ENCODE peak calls at places on chromosomes 1 and 21, in five cellular contexts. One of them, this sample, is unnamed.

GRCh38 chr21:36747815-36748381 is 49.0 kb downstream of the SIM2 start:
- DNase-seq in psoas muscle: peak
- DNase-seq in endodermal cell: peak
- DNase-seq in lung: no peak
- DNase-seq in kidney: no peak
- DNase-seq in this sample: no peak

GRCh38 chr1:41919764-41920397 is 1.2 kb upstream of the HIVEP3 start:
- DNase-seq in kidney: peak
- DNase-seq in psoas muscle: peak
- DNase-seq in lung: no peak
- DNase-seq in endodermal cell: peak
- DNase-seq in this sample: no peak

GRCh38 chr21:44628707-44629391 is 2.0 kb downstream of the KRTAP10-9 start:
- DNase-seq in kidney: no peak
- DNase-seq in psoas muscle: no peak
- DNase-seq in lung: no peak
- DNase-seq in endodermal cell: peak
- DNase-seq in this sample: peak

GRCh38 chr1:5742032-5742431 is 250.2 kb downstream of the NPHP4 start:
- DNase-seq in endodermal cell: no peak
- DNase-seq in lung: no peak
- DNase-seq in psoas muscle: no peak
- DNase-seq in kidney: peak
- DNase-seq in this sample: no peak

GRCh38 chr1:168664069-168664834 is 64.8 kb downstream of the DPT start:
- DNase-seq in endodermal cell: no peak
- DNase-seq in lung: no peak
- DNase-seq in psoas muscle: no peak
- DNase-seq in kidney: no peak
- DNase-seq in this sample: no peak

GRCh38 chr21:44513389-44514217 is 26.4 kb downstream of the KRTAP10-1 start:
- DNase-seq in psoas muscle: no peak
- DNase-seq in lung: no peak
- DNase-seq in kidney: peak
- DNase-seq in endodermal cell: no peak
- DNase-seq in this sample: no peak

GRCh38 chr1:42777860-42778259 is 6.9 kb upstream of the TMEM269 start:
- DNase-seq in endodermal cell: peak
- DNase-seq in kidney: no peak
- DNase-seq in lung: no peak
- DNase-seq in psoas muscle: no peak
- DNase-seq in this sample: no peak

GRCh38 chr1:226820935-226821718 is 49.3 kb upstream of the PSEN2 start:
- DNase-seq in psoas muscle: peak
- DNase-seq in endodermal cell: no peak
- DNase-seq in kidney: peak
- DNase-seq in lung: peak
- DNase-seq in this sample: peak

GRCh38 chr1:198156111-198156744 is 570 bp upstream of the NEK7 start:
- DNase-seq in kidney: no peak
- DNase-seq in lung: peak
- DNase-seq in endodermal cell: peak
- DNase-seq in psoas muscle: peak
- DNase-seq in this sample: no peak

GRCh38 chr1:2382621-2383361 is 8.6 kb downstream of the MORN1 start:
- DNase-seq in endodermal cell: peak
- DNase-seq in psoas muscle: no peak
- DNase-seq in lung: no peak
- DNase-seq in kidney: peak
- DNase-seq in this sample: no peak

GRCh38 chr1:119909890-119910596 is 13.7 kb upstream of the ADAM30 start:
- DNase-seq in psoas muscle: no peak
- DNase-seq in lung: no peak
- DNase-seq in endodermal cell: peak
- DNase-seq in kidney: no peak
- DNase-seq in this sample: no peak

GRCh38 chr21:18553786-18554185 is 150.2 kb upstream of the TMPRSS15 start:
- DNase-seq in endodermal cell: no peak
- DNase-seq in psoas muscle: no peak
- DNase-seq in kidney: no peak
- DNase-seq in lung: no peak
- DNase-seq in this sample: no peak

GRCh38 chr1:115976062-115976899 is at the start of gene SLC22A15:
- DNase-seq in lung: peak
- DNase-seq in endodermal cell: peak
- DNase-seq in kidney: peak
- DNase-seq in psoas muscle: peak
- DNase-seq in this sample: peak

GRCh38 chr1:35448344-35448801 is 108.8 kb downstream of the KIAA0319L start:
- DNase-seq in endodermal cell: no peak
- DNase-seq in kidney: no peak
- DNase-seq in psoas muscle: no peak
- DNase-seq in lung: peak
- DNase-seq in this sample: no peak

GRCh38 chr1:41357451-41358151 is 3.6 kb upstream of the FOXO6 start:
- DNase-seq in lung: no peak
- DNase-seq in endodermal cell: peak
- DNase-seq in psoas muscle: no peak
- DNase-seq in kidney: no peak
- DNase-seq in this sample: peak

GRCh38 chr1:179876289-179876715 is 1.3 kb downstream of the TOR1AIP2 start:
- DNase-seq in kidney: no peak
- DNase-seq in lung: peak
- DNase-seq in psoas muscle: no peak
- DNase-seq in endodermal cell: no peak
- DNase-seq in this sample: no peak

GRCh38 chr1:19448491-19449439 is 36.6 kb downstream of the CAPZB start:
- DNase-seq in kidney: peak
- DNase-seq in lung: peak
- DNase-seq in psoas muscle: peak
- DNase-seq in endodermal cell: peak
- DNase-seq in this sample: no peak

GRCh38 chr1:243982451-243983018 is 68.5 kb upstream of the ZBTB18 start:
- DNase-seq in endodermal cell: peak
- DNase-seq in psoas muscle: no peak
- DNase-seq in kidney: no peak
- DNase-seq in lung: no peak
- DNase-seq in this sample: no peak

GRCh38 chr1:17559618-17560419 is 20.3 kb downstream of the ARHGEF10L start:
- DNase-seq in kidney: no peak
- DNase-seq in lung: no peak
- DNase-seq in endodermal cell: peak
- DNase-seq in psoas muscle: no peak
- DNase-seq in this sample: no peak

GRCh38 chr1:217889401-217889800 is 258.3 kb downstream of the SPATA17 start:
- DNase-seq in psoas muscle: no peak
- DNase-seq in kidney: no peak
- DNase-seq in endodermal cell: peak
- DNase-seq in lung: no peak
- DNase-seq in this sample: no peak

GRCh38 chr21:45493401-45494001 is 48.7 kb downstream of the SLC19A1 start:
- DNase-seq in lung: no peak
- DNase-seq in endodermal cell: no peak
- DNase-seq in kidney: no peak
- DNase-seq in psoas muscle: no peak
- DNase-seq in this sample: no peak

GRCh38 chr21:45393833-45394638 is 10.9 kb upstream of the COL18A1 start:
- DNase-seq in endodermal cell: no peak
- DNase-seq in kidney: peak
- DNase-seq in psoas muscle: no peak
- DNase-seq in lung: no peak
- DNase-seq in this sample: no peak

GRCh38 chr1:65469126-65469888 is 48.8 kb downstream of the LEPR start:
- DNase-seq in psoas muscle: no peak
- DNase-seq in lung: no peak
- DNase-seq in endodermal cell: no peak
- DNase-seq in kidney: no peak
- DNase-seq in this sample: no peak

GRCh38 chr1:184212649-184213314 is 161.3 kb downstream of the TSEN15 start:
- DNase-seq in lung: peak
- DNase-seq in psoas muscle: no peak
- DNase-seq in kidney: peak
- DNase-seq in endodermal cell: peak
- DNase-seq in this sample: no peak

GRCh38 chr1:14897080-14897449 is 256.5 kb upstream of the TMEM51 start:
- DNase-seq in psoas muscle: no peak
- DNase-seq in lung: no peak
- DNase-seq in kidney: no peak
- DNase-seq in endodermal cell: no peak
- DNase-seq in this sample: no peak

GRCh38 chr1:170558731-170559130 is 26.8 kb downstream of the GORAB start:
- DNase-seq in kidney: no peak
- DNase-seq in endodermal cell: no peak
- DNase-seq in lung: no peak
- DNase-seq in psoas muscle: no peak
- DNase-seq in this sample: no peak

GRCh38 chr1:153490272-153491051 is 30.0 kb upstream of the S100A7 start:
- DNase-seq in kidney: no peak
- DNase-seq in lung: peak
- DNase-seq in endodermal cell: no peak
- DNase-seq in psoas muscle: peak
- DNase-seq in this sample: peak

GRCh38 chr1:39901486-39902120 is at the start of gene MYCL:
- DNase-seq in kidney: peak
- DNase-seq in psoas muscle: peak
- DNase-seq in lung: peak
- DNase-seq in endodermal cell: peak
- DNase-seq in this sample: no peak

GRCh38 chr1:101301446-101301845 is 64.6 kb downstream of the S1PR1 start:
- DNase-seq in lung: no peak
- DNase-seq in endodermal cell: no peak
- DNase-seq in kidney: no peak
- DNase-seq in psoas muscle: no peak
- DNase-seq in this sample: no peak

GRCh38 chr1:68347415-68347814 is 102.3 kb downstream of the RPE65 start:
- DNase-seq in psoas muscle: peak
- DNase-seq in kidney: no peak
- DNase-seq in endodermal cell: no peak
- DNase-seq in lung: peak
- DNase-seq in this sample: no peak

GRCh38 chr1:94920061-94920460 is 6.8 kb downstream of the CNN3 start:
- DNase-seq in psoas muscle: no peak
- DNase-seq in kidney: no peak
- DNase-seq in lung: no peak
- DNase-seq in endodermal cell: no peak
- DNase-seq in this sample: no peak

GRCh38 chr1:2817784-2818564 is 16.5 kb upstream of the TTC34 start:
- DNase-seq in kidney: peak
- DNase-seq in endodermal cell: no peak
- DNase-seq in lung: no peak
- DNase-seq in psoas muscle: peak
- DNase-seq in this sample: no peak

GRCh38 chr1:16116625-16117024 is 39.2 kb downstream of the EPHA2 start:
- DNase-seq in psoas muscle: no peak
- DNase-seq in endodermal cell: peak
- DNase-seq in kidney: peak
- DNase-seq in lung: no peak
- DNase-seq in this sample: no peak

GRCh38 chr1:218339267-218339831 is 5.8 kb upstream of the TGFB2 start:
- DNase-seq in psoas muscle: no peak
- DNase-seq in kidney: no peak
- DNase-seq in lung: no peak
- DNase-seq in endodermal cell: no peak
- DNase-seq in this sample: no peak

GRCh38 chr1:15951341-15952153 is 24.4 kb downstream of the ZBTB17 start:
- DNase-seq in lung: no peak
- DNase-seq in kidney: peak
- DNase-seq in endodermal cell: peak
- DNase-seq in psoas muscle: no peak
- DNase-seq in this sample: no peak

GRCh38 chr1:162823231-162823630 is 32.7 kb downstream of the HSD17B7 start:
- DNase-seq in lung: no peak
- DNase-seq in kidney: no peak
- DNase-seq in psoas muscle: no peak
- DNase-seq in endodermal cell: no peak
- DNase-seq in this sample: no peak

GRCh38 chr1:225451840-225452515 is 24.1 kb upstream of the LBR start:
- DNase-seq in psoas muscle: no peak
- DNase-seq in endodermal cell: peak
- DNase-seq in kidney: peak
- DNase-seq in lung: no peak
- DNase-seq in this sample: peak

GRCh38 chr21:43207868-43208267 is 39.1 kb downstream of the CRYAA start:
- DNase-seq in psoas muscle: no peak
- DNase-seq in lung: no peak
- DNase-seq in kidney: peak
- DNase-seq in endodermal cell: peak
- DNase-seq in this sample: peak

GRCh38 chr21:43208561-43209332 is 39.9 kb downstream of the CRYAA start:
- DNase-seq in endodermal cell: peak
- DNase-seq in lung: no peak
- DNase-seq in psoas muscle: no peak
- DNase-seq in kidney: peak
- DNase-seq in this sample: peak

GRCh38 chr21:43209575-43210453 is 41.0 kb downstream of the CRYAA start:
- DNase-seq in endodermal cell: peak
- DNase-seq in psoas muscle: peak
- DNase-seq in lung: no peak
- DNase-seq in kidney: peak
- DNase-seq in this sample: peak

GRCh38 chr21:43210454-43211084 is 41.8 kb downstream of the CRYAA start:
- DNase-seq in kidney: peak
- DNase-seq in endodermal cell: no peak
- DNase-seq in lung: no peak
- DNase-seq in psoas muscle: no peak
- DNase-seq in this sample: peak

GRCh38 chr21:43211085-43212071 is 42.6 kb downstream of the CRYAA start:
- DNase-seq in endodermal cell: peak
- DNase-seq in kidney: peak
- DNase-seq in lung: peak
- DNase-seq in psoas muscle: peak
- DNase-seq in this sample: peak
- TF ChIP-seq CTCF in endodermal cell: peak
- TF ChIP-seq CTCF in kidney: peak
- TF ChIP-seq CTCF in lung: no peak
- TF ChIP-seq CTCF in psoas muscle: peak
- TF ChIP-seq CTCF in this sample: no peak

GRCh38 chr1:183186820-183187219 is 756 bp downstream of the LAMC2 start:
- DNase-seq in lung: no peak
- DNase-seq in kidney: no peak
- DNase-seq in endodermal cell: no peak
- DNase-seq in psoas muscle: no peak
- DNase-seq in this sample: no peak
- H3K4me3 ChIP-seq in lung: no peak
- H3K4me3 ChIP-seq in kidney: no peak
- H3K4me3 ChIP-seq in endodermal cell: peak
- H3K4me3 ChIP-seq in psoas muscle: no peak
- H3K4me3 ChIP-seq in this sample: no peak

GRCh38 chr1:204350857-204351573 is 8.7 kb downstream of the PLEKHA6 start:
- DNase-seq in lung: peak
- DNase-seq in endodermal cell: peak
- DNase-seq in psoas muscle: peak
- DNase-seq in kidney: peak
- DNase-seq in this sample: peak
- H3K27ac ChIP-seq in lung: no peak
- H3K27ac ChIP-seq in endodermal cell: peak
- H3K27ac ChIP-seq in psoas muscle: no peak
- H3K27ac ChIP-seq in kidney: peak
- H3K27ac ChIP-seq in this sample: peak

GRCh38 chr21:41895643-41896493 is 16.7 kb upstream of the PRDM15 start:
- DNase-seq in kidney: no peak
- DNase-seq in psoas muscle: no peak
- DNase-seq in lung: no peak
- DNase-seq in endodermal cell: peak
- DNase-seq in this sample: no peak
- TF ChIP-seq CTCF in kidney: no peak
- TF ChIP-seq CTCF in psoas muscle: no peak
- TF ChIP-seq CTCF in lung: no peak
- TF ChIP-seq CTCF in endodermal cell: no peak
- TF ChIP-seq CTCF in this sample: no peak